ENCODE peak calls at places on chromosomes 6 and 20, in six cellular contexts. T, K, F, I, M and G are unnamed samples.

GRCh38 chr20:60761056-60761455 is 491.0 kb upstream of the CDH4 start:
- ATAC-seq in T (no peak), K (no peak), F (no peak), I (no peak), M (no peak), G (no peak)

GRCh38 chr6:100229512-100229911 is 235.2 kb downstream of the SIM1 start:
- ATAC-seq in T (no peak), K (no peak), F (no peak), I (no peak), M (no peak), G (no peak)

GRCh38 chr6:46325561-46326525 is 155.1 kb upstream of the ENPP5 start:
- ATAC-seq in T (no peak), K (no peak), F (peak), I (no peak), M (no peak), G (no peak)

GRCh38 chr6:6734463-6735455 is 146.2 kb downstream of the LY86 start:
- ATAC-seq in T (no peak), K (peak), F (no peak), I (no peak), M (no peak), G (no peak)

GRCh38 chr20:49635829-49636228 is 67.9 kb upstream of the PTGIS start:
- ATAC-seq in T (no peak), K (no peak), F (no peak), I (no peak), M (no peak), G (no peak)

GRCh38 chr6:151675746-151676459 is 131.6 kb upstream of the ESR1 start:
- ATAC-seq in T (peak), K (peak), F (peak), I (peak), M (peak), G (no peak)

GRCh38 chr20:308427-309038 is 11.2 kb downstream of the ZCCHC3 start:
- ATAC-seq in T (no peak), K (peak), F (no peak), I (no peak), M (no peak), G (no peak)

GRCh38 chr6:44470106-44470446 is 82.6 kb downstream of the CDC5L start:
- ATAC-seq in T (no peak), K (no peak), F (no peak), I (no peak), M (no peak), G (no peak)

GRCh38 chr6:30716879-30717128 is 277 bp downstream of the MDC1 start:
- ATAC-seq in T (no peak), K (no peak), F (no peak), I (no peak), M (no peak), G (no peak)

GRCh38 chr6:30719356-30719755 is 796 bp upstream of the TUBB start:
- ATAC-seq in T (no peak), K (no peak), F (no peak), I (no peak), M (no peak), G (no peak)

GRCh38 chr6:30714263-30714662 is 2.8 kb downstream of the MDC1 start:
- ATAC-seq in T (no peak), K (no peak), F (no peak), I (no peak), M (no peak), G (no peak)

GRCh38 chr6:30719791-30720737 is at the start of gene TUBB:
- ATAC-seq in T (peak), K (peak), F (peak), I (peak), M (peak), G (peak)

GRCh38 chr6:30717129-30717844 is at the start of gene MDC1:
- ATAC-seq in T (peak), K (peak), F (peak), I (peak), M (peak), G (peak)
- TF ChIP-seq POLR2A in T (peak), K (peak), F (peak), I (peak), M (peak), G (peak)

GRCh38 chr6:131949615-131949908 is 1.6 kb downstream of the CCN2 start:
- ATAC-seq in T (no peak), K (no peak), F (no peak), I (no peak), M (no peak), G (peak)

GRCh38 chr6:131950767-131951575 is at the start of gene CCN2:
- ATAC-seq in T (peak), K (peak), F (peak), I (no peak), M (no peak), G (peak)

GRCh38 chr6:131948692-131949614 is 2.2 kb downstream of the CCN2 start:
- ATAC-seq in T (no peak), K (no peak), F (peak), I (no peak), M (no peak), G (no peak)

GRCh38 chr6:131951576-131952230 is 531 bp upstream of the CCN2 start:
- ATAC-seq in T (no peak), K (no peak), F (no peak), I (no peak), M (no peak), G (no peak)

GRCh38 chr6:131949909-131950766 is 1.0 kb downstream of the CCN2 start:
- ATAC-seq in T (peak), K (peak), F (peak), I (peak), M (no peak), G (peak)
- TF ChIP-seq CTCF in T (peak), K (peak), F (peak), I (no peak), M (no peak), G (peak)

GRCh38 chr20:62065669-62066338 is at the start of gene TAF4:
- ATAC-seq in T (no peak), K (peak), F (peak), I (peak), M (peak), G (peak)
- TF ChIP-seq POLR2AphosphoS5 in T (peak), K (peak), F (peak), I (peak), M (peak), G (peak)

GRCh38 chr6:83071023-83071422 is 3.6 kb downstream of the DOP1A start:
- ATAC-seq in T (no peak), K (no peak), F (peak), I (no peak), M (peak), G (no peak)

GRCh38 chr6:83069633-83070032 is 2.2 kb downstream of the DOP1A start:
- ATAC-seq in T (no peak), K (no peak), F (no peak), I (no peak), M (no peak), G (no peak)

GRCh38 chr6:83068628-83069027 is 1.2 kb downstream of the DOP1A start:
- ATAC-seq in T (no peak), K (no peak), F (no peak), I (no peak), M (no peak), G (no peak)

GRCh38 chr6:83065511-83066192 is at the start of gene UBE3D:
- ATAC-seq in T (peak), K (peak), F (peak), I (peak), M (peak), G (peak)

GRCh38 chr6:83067448-83068413 is at the start of gene DOP1A:
- ATAC-seq in T (peak), K (peak), F (peak), I (peak), M (peak), G (peak)
- TF ChIP-seq POLR2A in T (peak), K (peak), F (peak), I (peak), M (peak), G (peak)

DNA sequence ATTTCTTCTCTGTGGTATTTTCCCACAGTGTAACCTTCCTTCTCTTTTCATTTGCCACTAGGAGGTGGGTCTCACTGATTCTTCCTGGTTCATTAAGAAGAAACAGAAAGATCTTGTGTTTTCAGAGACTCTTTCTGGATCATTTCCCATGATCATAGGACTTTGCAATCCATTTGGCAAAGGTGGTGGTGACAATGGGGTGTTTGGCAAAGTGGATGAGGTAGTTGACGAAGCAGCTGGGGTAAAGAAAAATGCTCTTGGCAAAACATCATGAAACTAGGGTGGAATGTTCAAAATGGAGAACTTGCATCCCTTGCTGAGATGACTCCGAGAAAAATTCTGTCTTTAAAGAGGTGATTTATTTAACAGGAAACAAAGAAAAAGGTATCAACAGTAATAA is 50.6 kb downstream of the TRAF3IP2 start:
- ATAC-seq in T (no peak), K (no peak), F (no peak), I (no peak), M (no peak), G (peak)
- TF ChIP-seq CTCF in T (no peak), K (no peak), F (no peak), I (no peak), M (no peak), G (no peak)

GRCh38 chr6:161373905-161374451 is 100.1 kb upstream of the AGPAT4 start:
- ATAC-seq in T (peak), K (peak), F (peak), I (peak), M (peak), G (peak)
- TF ChIP-seq POLR2AphosphoS5 in T (no peak), K (no peak), F (no peak), I (no peak), M (no peak), G (no peak)

DNA sequence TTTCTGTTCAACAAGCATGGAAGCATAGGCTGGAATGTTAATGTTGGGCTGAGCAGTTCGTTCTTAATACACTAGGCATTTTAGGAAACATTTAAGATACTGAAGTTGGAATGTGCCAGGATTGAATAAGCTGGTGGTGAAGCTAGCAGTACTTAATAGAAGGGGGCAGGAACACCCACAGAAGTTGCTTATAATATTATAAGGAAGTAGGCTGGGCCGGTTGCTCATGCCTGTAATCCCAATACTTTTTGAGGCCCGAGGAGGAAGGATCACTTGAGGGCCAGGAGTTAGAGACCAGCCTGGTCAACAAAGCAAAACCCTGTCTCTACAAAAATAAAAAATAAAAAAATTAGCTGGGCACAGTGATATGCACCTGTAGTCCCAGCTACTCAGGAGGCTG is 12.5 kb downstream of the NUS1 start:
- ATAC-seq in T (no peak), K (no peak), F (peak), I (no peak), M (peak), G (no peak)
- TF ChIP-seq POLR2A in T (no peak), K (no peak), F (no peak), I (no peak), M (no peak), G (no peak)

GRCh38 chr6:135883045-135883444 is 31.5 kb downstream of the PDE7B start:
- ATAC-seq in T (no peak), K (no peak), F (no peak), I (no peak), M (no peak), G (no peak)
- TF ChIP-seq CTCF in T (no peak), K (no peak), F (no peak), I (no peak), M (no peak), G (no peak)

GRCh38 chr20:63911171-63911570 is 16.2 kb downstream of the DNAJC5 start:
- ATAC-seq in T (no peak), K (peak), F (peak), I (no peak), M (no peak), G (no peak)
- TF ChIP-seq POLR2AphosphoS5 in T (no peak), K (no peak), F (no peak), I (no peak), M (no peak), G (no peak)